ENCODE peak calls at places on chromosomes 5 and 9, in seven cellular contexts. E is neural crest cell, Q is activated B cell treated with CpG ODN at 0.5 μM for 24 hours, S is fibroblast of lung, L is mammary epithelial cell, R is gastrocnemius medialis, G is Panc1. M is an unnamed sample.

GRCh38 chr5:29963956-29964355 is 1229.5 kb upstream of the CDH6 start:
- DNase-seq in S (no peak), L (no peak), G (no peak), Q (no peak), R (no peak), E (no peak), M (no peak)

GRCh38 chr9:79477955-79478751 is 93.6 kb upstream of the TLE4 start:
- DNase-seq in R (no peak), Q (no peak), G (peak), L (peak), E (peak), S (peak), M (no peak)

GRCh38 chr9:125701351-125701750 is 5.7 kb downstream of the MAPKAP1 start:
- DNase-seq in L (peak), R (no peak), G (peak), S (peak), Q (no peak), E (no peak), M (no peak)

GRCh38 chr5:137695651-137696428 is 40.0 kb downstream of the KLHL3 start:
- DNase-seq in L (no peak), R (no peak), Q (no peak), S (no peak), G (no peak), E (no peak), M (no peak)

GRCh38 chr9:6229604-6230003 is 14.0 kb downstream of the IL33 start:
- DNase-seq in Q (no peak), E (no peak), S (peak), G (no peak), R (no peak), L (no peak), M (no peak)

GRCh38 chr9:91848146-91848545 is 101.9 kb downstream of the ROR2 start:
- DNase-seq in G (no peak), R (no peak), L (no peak), Q (no peak), E (no peak), S (no peak), M (no peak)

GRCh38 chr9:26530841-26531240 is 361.8 kb downstream of the CAAP1 start:
- DNase-seq in R (no peak), E (no peak), G (no peak), S (no peak), L (no peak), Q (no peak), M (no peak)

GRCh38 chr9:109120204-109120789 is 550 bp upstream of the TMEM245 start:
- DNase-seq in R (no peak), Q (no peak), G (no peak), S (no peak), E (no peak), L (no peak), M (no peak)

GRCh38 chr5:136014049-136014516 is 14.7 kb upstream of the TGFBI start:
- DNase-seq in S (peak), E (no peak), R (no peak), G (no peak), L (peak), Q (no peak), M (no peak)

GRCh38 chr5:1746371-1747078 is 53.1 kb downstream of the MRPL36 start:
- DNase-seq in Q (no peak), E (no peak), S (no peak), G (no peak), R (peak), L (no peak), M (no peak)

GRCh38 chr9:96686638-96687335 is 31.7 kb upstream of the PRXL2C start:
- DNase-seq in L (peak), S (peak), Q (peak), G (peak), R (peak), E (peak), M (peak)

GRCh38 chr5:174735498-174736350 is 11.3 kb downstream of the MSX2 start:
- DNase-seq in R (no peak), G (no peak), L (no peak), Q (no peak), E (no peak), S (peak), M (no peak)

GRCh38 chr9:6106576-6107339 is 91.3 kb upstream of the RANBP6 start:
- DNase-seq in L (peak), S (peak), R (peak), G (no peak), E (no peak), Q (no peak), M (no peak)

GRCh38 chr5:8176101-8176693 is 307.2 kb downstream of the MTRR start:
- DNase-seq in E (no peak), Q (no peak), L (no peak), S (no peak), R (no peak), G (no peak), M (no peak)

DNA sequence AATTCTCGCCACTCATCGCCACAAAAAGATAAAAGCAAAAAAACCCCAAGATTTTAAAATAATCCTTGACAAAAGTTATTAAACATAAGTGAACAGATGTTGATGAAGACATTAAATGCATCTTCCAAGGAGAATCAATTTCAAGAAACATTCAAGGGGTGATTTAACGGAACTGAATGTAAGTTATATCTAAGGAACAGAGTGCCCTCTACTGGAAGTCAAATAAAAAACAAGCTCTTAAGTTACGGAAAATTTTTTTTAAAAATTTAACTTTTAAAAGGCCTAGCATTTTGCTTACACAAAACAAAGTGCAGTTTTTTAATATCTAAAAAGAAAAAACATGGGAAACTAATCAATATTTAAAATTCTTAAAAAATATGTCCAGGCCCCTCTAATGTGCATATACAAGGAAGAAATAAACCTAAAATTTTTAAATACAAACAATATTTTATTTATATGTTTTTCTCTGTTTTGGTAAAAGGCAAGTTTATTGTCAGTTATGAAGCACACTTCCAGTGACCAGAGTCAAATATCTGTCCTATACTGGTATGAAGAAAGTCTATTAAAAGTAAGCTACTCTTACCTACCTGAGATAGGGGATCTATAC is 28.0 kb downstream of the TEX10 start:
- DNase-seq in L (no peak), R (no peak), S (peak), Q (no peak), G (no peak), E (no peak), M (peak)
- TF ChIP-seq CTCF in L (peak), R (peak), S (no peak), Q (peak), G (peak), E (peak), M (peak)

GRCh38 chr9:137304383-137305059 is 2.5 kb upstream of the NRARP start:
- DNase-seq in S (no peak), G (no peak), R (no peak), Q (no peak), E (no peak), L (no peak), M (no peak)
- TF ChIP-seq CTCF in S (no peak), G (peak), R (no peak), Q (no peak), E (peak), L (no peak), M (no peak)

GRCh38 chr5:170691623-170692022 is 91.9 kb upstream of the GABRP start:
- DNase-seq in G (no peak), L (no peak), E (no peak), Q (no peak), S (no peak), R (no peak), M (no peak)
- TF ChIP-seq CTCF in G (no peak), L (no peak), E (no peak), Q (no peak), S (no peak), R (no peak), M (no peak)

DNA sequence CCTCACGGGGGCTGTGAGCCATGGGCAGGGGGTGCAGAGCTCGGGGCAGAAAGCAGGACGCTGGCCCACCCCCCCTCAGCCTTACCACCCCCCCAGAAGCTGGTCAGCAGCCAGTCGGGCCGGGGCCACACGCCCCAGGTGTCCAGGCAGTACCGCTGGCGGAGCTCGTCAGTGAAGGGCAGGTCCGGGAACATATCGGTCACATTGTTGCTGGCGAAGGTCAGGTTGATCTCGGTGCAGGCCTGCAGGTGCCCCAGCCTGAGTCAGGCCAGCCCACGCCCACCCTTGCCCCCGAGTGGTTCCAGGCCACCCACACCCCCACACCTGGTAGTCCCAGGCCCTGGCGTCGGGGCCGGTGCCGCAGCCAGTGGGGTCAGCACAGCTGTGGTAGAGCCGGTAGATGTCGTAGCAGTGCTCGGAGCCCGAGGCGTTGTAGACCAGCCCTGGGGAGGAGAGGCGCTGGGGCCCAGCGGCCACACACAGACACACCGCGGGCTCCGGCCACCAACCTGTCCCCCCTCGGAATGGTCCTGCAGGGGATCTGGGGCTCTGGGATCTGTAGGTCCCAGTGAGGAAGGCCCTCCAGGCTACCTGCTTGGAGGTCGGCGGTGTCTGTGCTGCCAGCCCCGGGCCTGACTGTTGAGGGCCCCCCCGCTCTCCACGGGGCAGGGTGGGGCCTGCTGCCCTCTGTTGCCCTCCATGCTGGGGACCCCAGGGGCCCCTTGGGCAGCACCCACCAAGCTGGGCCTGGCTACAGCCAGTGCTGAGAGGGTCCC is 2.6 kb downstream of the DPP7 start:
- DNase-seq in S (no peak), R (no peak), G (no peak), Q (no peak), E (no peak), L (no peak), M (no peak)
- TF ChIP-seq CTCF in S (no peak), R (no peak), G (no peak), Q (no peak), E (no peak), L (no peak), M (no peak)

GRCh38 chr9:69546265-69546664 is 125.9 kb downstream of the APBA1 start:
- DNase-seq in Q (no peak), G (no peak), L (no peak), R (no peak), S (peak), E (peak), M (no peak)
- TF ChIP-seq CTCF in Q (no peak), G (no peak), L (peak), R (no peak), S (peak), E (peak), M (peak)

DNA sequence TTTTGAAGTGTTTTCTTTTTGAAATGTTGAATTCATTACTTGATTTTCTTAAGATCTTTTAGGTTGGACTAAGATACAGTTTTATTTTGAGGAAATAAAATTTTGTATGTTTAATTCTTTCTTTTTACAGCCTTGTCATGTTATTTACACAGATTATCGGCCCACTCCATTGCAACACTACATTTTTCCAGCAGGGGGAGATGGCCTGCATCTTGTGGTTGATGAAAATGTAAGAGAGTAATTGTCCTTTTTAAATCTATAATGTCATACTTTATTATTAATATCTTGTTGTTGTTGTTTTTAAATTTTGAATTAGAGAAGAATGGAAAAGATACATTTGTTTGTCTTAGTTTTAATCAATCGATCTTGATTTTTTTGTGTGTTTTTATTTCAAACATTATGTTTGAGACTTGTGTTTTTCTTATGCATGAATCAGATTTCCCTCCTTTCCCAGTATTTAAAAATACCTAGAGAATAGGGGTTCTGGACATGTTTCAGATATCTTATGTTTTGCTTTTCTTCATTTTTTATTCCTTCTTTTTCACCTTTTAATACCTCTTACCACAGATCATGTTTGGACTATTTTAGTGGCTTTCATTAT is 36.7 kb downstream of the MTREX start:
- DNase-seq in R (peak), Q (no peak), S (peak), G (peak), L (peak), E (peak), M (peak)
- TF ChIP-seq CTCF in R (peak), Q (no peak), S (peak), G (peak), L (peak), E (peak), M (peak)

DNA sequence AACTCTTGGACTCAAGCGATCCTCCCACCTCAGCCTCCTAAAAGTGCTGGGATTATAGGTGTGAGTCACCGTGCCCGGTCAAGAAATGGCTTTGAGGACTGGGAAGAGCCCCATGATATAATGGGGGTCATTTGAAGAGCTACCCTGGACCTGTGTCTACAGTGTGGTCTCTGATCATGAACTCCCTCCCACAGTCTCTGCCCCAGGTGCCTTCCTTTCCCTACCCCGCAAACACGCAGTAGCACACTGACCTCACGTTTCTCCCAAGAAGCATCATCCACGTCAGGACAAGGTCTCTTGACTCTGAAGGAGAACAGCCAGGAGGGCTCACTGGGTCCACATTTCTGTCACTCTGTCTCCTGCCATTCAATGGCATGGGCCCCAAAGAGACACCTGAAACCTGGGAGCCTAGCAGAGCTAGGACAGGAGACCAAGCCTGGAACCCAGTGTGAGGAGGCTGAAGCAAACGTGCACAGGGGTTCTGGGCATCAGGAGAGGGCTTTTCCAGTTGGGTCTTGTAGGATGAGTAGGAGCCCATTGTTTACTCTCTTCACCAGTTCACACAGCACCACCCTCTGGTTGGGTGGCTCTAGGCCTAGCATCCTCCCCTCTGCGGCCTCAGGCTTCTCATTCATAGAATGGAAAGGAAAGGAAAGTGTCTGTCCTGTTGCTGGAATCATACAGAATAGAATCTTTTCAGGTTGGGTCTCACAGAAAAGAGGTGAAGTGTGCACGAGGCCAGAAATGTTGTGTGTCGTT is 23.0 kb downstream of the PRRX2 start:
- DNase-seq in S (no peak), E (no peak), Q (no peak), L (no peak), G (no peak), R (no peak), M (no peak)
- TF ChIP-seq CTCF in S (no peak), E (no peak), Q (no peak), L (no peak), G (no peak), R (no peak), M (no peak)

DNA sequence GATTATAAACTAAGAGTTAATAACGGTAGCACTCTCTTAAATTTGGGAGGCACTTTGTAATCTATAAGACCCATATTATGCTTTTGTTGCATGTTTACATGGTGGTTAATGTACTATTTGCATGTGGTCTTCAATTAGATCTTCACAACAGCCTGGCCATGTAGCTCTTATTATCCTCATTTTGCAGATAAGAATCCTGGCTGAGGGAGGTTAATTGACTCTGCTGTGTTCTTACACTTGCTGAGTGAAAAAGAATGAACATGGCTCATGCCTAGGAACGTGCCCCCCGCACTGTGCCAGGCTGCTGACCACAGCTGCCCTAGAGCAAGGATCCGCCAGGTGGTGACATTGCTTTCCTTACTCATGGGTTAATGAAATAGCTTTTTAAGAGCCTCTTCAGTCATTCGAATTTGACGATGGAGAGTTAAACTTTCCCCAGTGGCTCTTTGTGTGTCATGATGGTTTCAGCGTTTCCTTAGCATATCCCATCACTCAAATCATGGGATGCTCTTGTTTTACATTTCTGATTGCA is 97.9 kb downstream of the CDH6 start:
- DNase-seq in G (no peak), S (no peak), R (no peak), Q (no peak), L (no peak), E (no peak), M (no peak)
- TF ChIP-seq CTCF in G (peak), S (no peak), R (no peak), Q (no peak), L (peak), E (no peak), M (no peak)

GRCh38 chr5:157308826-157309465 is 43.0 kb downstream of the CYFIP2 start:
- DNase-seq in S (peak), G (no peak), Q (no peak), L (no peak), R (no peak), E (no peak), M (no peak)
- TF ChIP-seq CTCF in S (no peak), G (no peak), Q (no peak), L (peak), R (no peak), E (no peak), M (peak)

DNA sequence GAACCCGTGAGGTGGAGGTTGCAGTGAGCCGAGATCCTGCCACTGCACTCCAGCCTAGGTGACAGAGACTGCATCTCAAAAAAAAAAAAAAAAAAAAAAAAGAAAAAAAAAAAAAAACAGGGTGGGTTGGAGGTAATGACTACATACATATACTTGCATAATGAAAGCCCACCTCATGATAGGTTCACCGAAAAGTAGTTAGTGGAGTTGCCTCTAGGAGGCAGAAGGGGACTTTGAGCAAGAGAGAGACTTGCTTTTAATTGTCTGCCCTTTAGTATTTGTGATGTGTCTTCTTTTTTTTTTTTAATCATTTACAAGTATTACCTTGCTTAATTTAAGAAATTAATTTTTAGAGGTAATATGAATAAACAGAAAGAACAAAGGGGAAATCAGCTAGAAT is 99.8 kb downstream of the PPARGC1B start:
- DNase-seq in G (no peak), R (no peak), S (no peak), Q (no peak), L (no peak), E (no peak), M (no peak)
- TF ChIP-seq CTCF in G (peak), R (no peak), S (no peak), Q (no peak), L (peak), E (peak), M (peak)